ENCODE peak calls at places on chromosomes 12 and 14, in five cellular contexts. Q is left ventricle myocardium inferior, Y is aorta, Z is ovary, C is upper lobe of left lung. I is an unnamed sample.

GRCh38 chr12:92289611-92290010 is 144.0 kb upstream of the BTG1 start:
- DNase-seq in Y (no peak), C (no peak), Z (no peak), Q (no peak), I (no peak)

GRCh38 chr14:19771895-19772430 is 1.3 kb upstream of the OR4M1 start:
- DNase-seq in C (no peak), Z (no peak), Q (no peak), Y (no peak), I (no peak)

GRCh38 chr14:98953544-98954346 is 318.3 kb downstream of the BCL11B start:
- DNase-seq in Y (peak; percentile 85), C (no peak), Z (peak; percentile 22), Q (no peak), I (no peak)

GRCh38 chr12:50620050-50620974 is 115.5 kb downstream of the DIP2B start:
- DNase-seq in Z (no peak), C (no peak), Q (no peak), Y (no peak), I (peak; percentile 58)

GRCh38 chr12:9925746-9926393 is 6.3 kb downstream of the CLEC2A start:
- DNase-seq in C (no peak), Q (no peak), Z (no peak), Y (no peak), I (no peak)

GRCh38 chr12:95424271-95424994 is 49.5 kb upstream of the METAP2 start:
- DNase-seq in Y (no peak), Z (no peak), C (no peak), Q (no peak), I (no peak)

GRCh38 chr12:6202331-6202730 is 2.1 kb downstream of the CD9 start:
- DNase-seq in Y (no peak), C (no peak), Q (no peak), Z (no peak), I (no peak)

GRCh38 chr12:53232641-53233538 is 881 bp upstream of the RARG start:
- DNase-seq in C (no peak), Q (peak; percentile 60), Y (peak; percentile 84), Z (peak; percentile 49), I (no peak)

GRCh38 chr12:61923152-61923551 is 337.1 kb upstream of the USP15 start:
- DNase-seq in Z (no peak), C (no peak), Q (no peak), Y (no peak), I (no peak)

GRCh38 chr12:49647827-49648721 is 24.7 kb downstream of the PRPF40B start:
- DNase-seq in C (peak; percentile 60), Y (no peak), Q (no peak), Z (no peak), I (no peak)

GRCh38 chr12:108237272-108237671 is 101.8 kb downstream of the CMKLR1 start:
- DNase-seq in Z (no peak), C (no peak), Q (no peak), Y (no peak), I (no peak)

GRCh38 chr12:62466018-62466595 is 519 bp upstream of the MON2 start:
- DNase-seq in Y (peak; percentile 75), Z (peak; percentile 25), C (no peak), Q (no peak), I (no peak)

GRCh38 chr14:77936138-77936639 is 136.3 kb downstream of the ADCK1 start:
- DNase-seq in Y (no peak), C (no peak), Q (no peak), Z (no peak), I (no peak)

GRCh38 chr12:122593910-122594309 is 66.9 kb downstream of the KNTC1 start:
- DNase-seq in Y (no peak), Z (no peak), Q (no peak), C (no peak), I (no peak)

GRCh38 chr14:92539875-92540274 is 26.3 kb downstream of the RIN3 start:
- DNase-seq in Z (peak; percentile 18), Q (peak; percentile 41), C (peak; percentile 63), Y (no peak), I (no peak)

GRCh38 chr12:29149691-29150382 is 759 bp downstream of the FAR2 start:
- DNase-seq in Z (no peak), Q (no peak), C (peak; percentile 86), Y (peak; percentile 78), I (no peak)

GRCh38 chr14:58832010-58832409 is 194.2 kb downstream of the DACT1 start:
- DNase-seq in C (no peak), Y (no peak), Z (no peak), Q (no peak), I (no peak)

GRCh38 chr12:20044304-20044703 is 324.0 kb upstream of the PDE3A start:
- DNase-seq in Q (no peak), Z (no peak), Y (no peak), C (no peak), I (no peak)

GRCh38 chr12:64836856-64837255 is 12.4 kb downstream of the TBC1D30 start:
- DNase-seq in Y (no peak), Z (no peak), Q (no peak), C (no peak), I (no peak)

GRCh38 chr12:47504775-47505446 is 200.9 kb downstream of the RPAP3 start:
- DNase-seq in C (no peak), Q (no peak), Z (no peak), Y (no peak), I (no peak)

GRCh38 chr14:77593501-77593911 is 22.9 kb downstream of the SPTLC2 start:
- DNase-seq in Y (no peak), Q (no peak), Z (no peak), C (no peak), I (no peak)

GRCh38 chr14:89660183-89660582 is 243.2 kb upstream of the FOXN3 start:
- DNase-seq in Z (peak; percentile 12), C (no peak), Y (no peak), Q (no peak), I (no peak)

GRCh38 chr12:118302053-118302452 is 70.7 kb downstream of the TAOK3 start:
- DNase-seq in Y (no peak), C (no peak), Z (no peak), Q (no peak), I (no peak)

GRCh38 chr12:42119085-42119633 is 25.5 kb downstream of the GXYLT1 start:
- DNase-seq in Y (no peak), Z (no peak), C (no peak), Q (no peak), I (peak; percentile 36)

GRCh38 chr12:117140397-117141096 is 41.3 kb upstream of the TESC start:
- DNase-seq in Z (no peak), C (no peak), Y (no peak), Q (no peak), I (no peak)

GRCh38 chr12:51821423-51822260 is 26.9 kb downstream of the FIGNL2 start:
- DNase-seq in Y (no peak), Q (peak; percentile 23), C (peak; percentile 89), Z (no peak), I (no peak)

GRCh38 chr12:24111591-24111990 is 162.1 kb upstream of the SOX5 start:
- DNase-seq in Z (no peak), Y (no peak), C (no peak), Q (no peak), I (peak; percentile 5)

GRCh38 chr14:99654235-99655000 is 9.5 kb downstream of the HHIPL1 start:
- DNase-seq in Y (no peak), C (no peak), Z (peak; percentile 53), Q (peak; percentile 39), I (no peak)

GRCh38 chr12:54164402-54165145 is 24.2 kb downstream of the SMUG1 start:
- DNase-seq in C (no peak), Z (no peak), Y (no peak), Q (no peak), I (no peak)

GRCh38 chr12:75086086-75087038 is 123.3 kb downstream of the KCNC2 start:
- DNase-seq in Z (no peak), Y (no peak), Q (no peak), C (no peak), I (no peak)

GRCh38 chr12:42299392-42300308 is 26.2 kb downstream of the ZCRB1 start:
- DNase-seq in Y (no peak), Q (no peak), Z (no peak), C (no peak), I (no peak)

GRCh38 chr12:59388176-59388575 is 207.7 kb upstream of the SLC16A7 start:
- DNase-seq in Y (no peak), Q (no peak), Z (no peak), C (no peak), I (no peak)

GRCh38 chr12:122072031-122072970 is 6.3 kb upstream of the MLXIP start:
- DNase-seq in Y (no peak), Z (peak; percentile 53), Q (peak; percentile 46), C (no peak), I (peak; percentile 97)

GRCh38 chr12:89126712-89127111 is 225.6 kb downstream of the DUSP6 start:
- DNase-seq in C (no peak), Q (no peak), Z (no peak), Y (no peak), I (no peak)

GRCh38 chr14:96088131-96088880 is 49.1 kb downstream of the C14orf132 start:
- DNase-seq in Z (no peak), Y (peak; percentile 32), Q (no peak), C (no peak), I (no peak)
- H3K4me1 ChIP-seq in Z (peaks cover 3% of the 10 kb centered on the region), Y (no peaks in the 10 kb centered on the region), Q (peaks cover 20% of the 10 kb centered on the region), C (peaks cover 18% of the 10 kb centered on the region), I (peaks cover 25% of the 10 kb centered on the region)

DNA sequence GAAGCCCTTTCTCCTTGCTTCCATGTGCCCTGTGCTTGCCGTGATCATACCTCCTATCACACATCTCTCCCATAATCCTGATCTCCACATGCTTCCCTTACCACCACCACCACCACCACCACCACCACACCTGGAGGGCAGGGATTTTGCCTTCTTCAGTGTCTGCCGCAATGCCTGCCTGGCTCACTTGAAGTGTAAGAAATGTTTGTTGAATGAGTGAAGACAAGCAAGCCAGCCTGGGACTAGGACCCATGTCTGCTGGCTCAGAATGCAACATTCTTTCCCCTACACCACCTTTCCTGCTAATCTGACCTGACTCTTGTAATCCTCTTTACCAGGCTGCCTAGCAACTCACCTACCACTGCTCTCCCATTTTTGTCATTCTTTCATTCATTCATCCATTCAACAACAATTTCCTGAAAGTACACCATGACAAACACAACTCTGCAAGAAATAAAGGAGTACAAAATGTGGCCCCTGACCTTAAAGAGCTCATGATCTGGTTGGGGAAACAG is 3.5 kb upstream of the NID2 start:
- DNase-seq in Z (no peak), Q (no peak), Y (no peak), C (no peak), I (no peak)
- H3K27me3 ChIP-seq in Z (no peaks in the 10 kb centered on the region), Q (no peaks in the 10 kb centered on the region), Y (no peaks in the 10 kb centered on the region), C (peaks cover 3% of the 10 kb centered on the region), I (no peaks in the 10 kb centered on the region)

DNA sequence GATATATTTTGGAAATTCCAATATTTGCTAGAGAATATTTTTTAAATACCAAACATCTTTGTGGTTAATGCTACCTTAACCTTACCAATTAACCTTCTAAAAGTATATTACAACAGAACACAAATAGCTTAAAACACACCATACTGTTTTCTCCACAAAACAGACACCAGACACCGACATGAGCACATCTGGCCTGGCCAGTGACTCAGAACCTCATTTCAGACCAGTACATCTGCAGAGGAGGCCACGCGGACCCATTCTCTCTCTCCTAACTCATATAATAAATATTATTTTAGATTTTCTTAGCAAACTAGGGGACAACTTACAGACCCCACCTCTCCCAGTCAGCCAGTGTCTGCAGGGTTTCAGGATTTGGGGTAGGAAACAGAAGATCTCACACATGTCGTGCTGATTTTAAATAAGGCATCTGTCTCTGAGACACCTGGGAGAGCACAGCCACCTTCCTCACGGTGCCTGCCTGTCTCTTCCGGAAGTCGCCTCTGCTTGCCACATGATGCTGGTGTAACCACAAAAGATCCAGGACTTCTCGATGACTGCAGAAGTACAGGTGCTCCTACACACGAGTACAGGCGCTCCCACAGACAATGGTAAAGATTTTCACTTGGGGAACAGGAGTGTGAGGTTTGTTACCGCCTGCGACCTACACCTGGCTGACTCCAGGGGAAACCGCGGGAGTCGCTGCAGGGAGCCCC is 9.7 kb upstream of the ANKLE2 start:
- DNase-seq in Y (no peak), Q (no peak), C (no peak), Z (no peak), I (no peak)
- H3K4me3 ChIP-seq in Y (no peak overlapping the region), Q (no peak overlapping the region), C (no peak overlapping the region), Z (no peak overlapping the region), I (no peak overlapping the region)

GRCh38 chr14:70662816-70663215 is 21.1 kb downstream of the TTC9 start:
- DNase-seq in Z (no peak), Y (no peak), Q (no peak), C (no peak), I (no peak)
- H3K4me1 ChIP-seq in Z (no peaks in the 10 kb centered on the region), Y (no peaks in the 10 kb centered on the region), Q (peaks cover 27% of the 10 kb centered on the region), C (peaks cover 19% of the 10 kb centered on the region), I (peaks cover 11% of the 10 kb centered on the region)